ENCODE peak calls at places on chromosomes 3 and 15, in six cellular contexts. H is BE2C, I is endothelial cell, R is mesothelial cell of epicardium, M is stomach, X is AG04450. A is an unnamed sample.

GRCh38 chr3:112437146-112438022 is 61.9 kb downstream of the BTLA start:
- DNase-seq in H (no peak), R (no peak), X (peak), I (no peak), M (no peak), A (no peak)

GRCh38 chr3:5554245-5554747 is 366.8 kb downstream of the EDEM1 start:
- DNase-seq in X (no peak), M (no peak), I (no peak), H (no peak), R (no peak), A (no peak)

GRCh38 chr3:18295171-18295920 is 129.8 kb downstream of the SATB1 start:
- DNase-seq in X (no peak), R (peak), M (peak), H (peak), I (peak), A (no peak)

GRCh38 chr3:112676659-112677234 is 35.8 kb upstream of the CCDC80 start:
- DNase-seq in M (peak), H (peak), I (no peak), R (no peak), X (peak), A (no peak)

GRCh38 chr3:101791778-101792177 is 12.8 kb downstream of the NXPE3 start:
- DNase-seq in R (no peak), H (no peak), M (no peak), I (no peak), X (no peak), A (no peak)

GRCh38 chr15:83837946-83838571 is 184.1 kb downstream of the ADAMTSL3 start:
- DNase-seq in H (peak), R (no peak), I (peak), M (peak), X (no peak), A (no peak)

GRCh38 chr3:130773371-130773770 is 26.7 kb upstream of the PIK3R4 start:
- DNase-seq in R (no peak), M (no peak), I (no peak), X (no peak), H (no peak), A (no peak)

GRCh38 chr15:58440181-58440910 is 8.6 kb downstream of the LIPC start:
- DNase-seq in I (no peak), X (no peak), H (no peak), R (no peak), M (peak), A (no peak)

GRCh38 chr3:196712514-196713413 is 587 bp downstream of the PIGX start:
- DNase-seq in I (no peak), H (no peak), R (no peak), X (peak), M (peak), A (no peak)

GRCh38 chr3:16478516-16478915 is 35.0 kb downstream of the RFTN1 start:
- DNase-seq in H (no peak), X (peak), R (no peak), M (no peak), I (no peak), A (no peak)

GRCh38 chr3:129060276-129061076 is at the start of gene GP9:
- DNase-seq in H (no peak), R (no peak), M (no peak), I (no peak), X (no peak), A (no peak)

GRCh38 chr3:96960661-96961330 is 146.4 kb downstream of the EPHA6 start:
- DNase-seq in H (no peak), M (no peak), X (no peak), I (no peak), R (no peak), A (no peak)

GRCh38 chr3:195441476-195441970 is 1.3 kb downstream of the ACAP2 start:
- DNase-seq in H (no peak), I (no peak), M (no peak), R (no peak), X (no peak), A (no peak)

GRCh38 chr3:186722457-186722856 is 5.3 kb downstream of the KNG1 start:
- DNase-seq in I (no peak), R (no peak), H (peak), X (no peak), M (no peak), A (no peak)

GRCh38 chr3:35965908-35966307 is 326.6 kb downstream of the ARPP21 start:
- DNase-seq in I (no peak), X (peak), R (no peak), M (no peak), H (no peak), A (no peak)

GRCh38 chr3:160754371-160754854 is 1.6 kb upstream of the PPM1L start:
- DNase-seq in R (peak), M (peak), X (no peak), I (peak), H (peak), A (peak)

GRCh38 chr15:87779746-87780145 is 476.8 kb downstream of the NTRK3 start:
- DNase-seq in M (no peak), R (no peak), I (no peak), X (no peak), H (no peak), A (no peak)

GRCh38 chr3:38616111-38616510 is 33.4 kb downstream of the SCN5A start:
- DNase-seq in X (no peak), R (no peak), M (no peak), H (no peak), I (no peak), A (no peak)

GRCh38 chr3:56025316-56025715 is 443.0 kb downstream of the ERC2 start:
- DNase-seq in H (no peak), I (no peak), M (peak), R (no peak), X (no peak), A (no peak)

GRCh38 chr15:42056934-42057743 is 36.3 kb upstream of the PLA2G4E start:
- DNase-seq in H (peak), M (peak), R (no peak), I (peak), X (no peak), A (no peak)

GRCh38 chr15:67406257-67406861 is 114.6 kb upstream of the C15orf61 start:
- DNase-seq in R (no peak), M (no peak), I (no peak), H (no peak), X (no peak), A (no peak)

GRCh38 chr15:46416544-46416943 is 781.7 kb downstream of the SQOR start:
- DNase-seq in I (no peak), X (no peak), R (no peak), M (no peak), H (no peak), A (no peak)

GRCh38 chr3:9068044-9068443 is 104.8 kb upstream of the RAD18 start:
- DNase-seq in X (no peak), H (no peak), R (no peak), I (no peak), M (no peak), A (no peak)

GRCh38 chr3:3927965-3928364 is 128.7 kb downstream of the LRRN1 start:
- DNase-seq in M (no peak), H (no peak), R (no peak), X (no peak), I (no peak), A (no peak)

GRCh38 chr3:14512944-14513332 is 27.2 kb downstream of the GRIP2 start:
- DNase-seq in M (no peak), R (no peak), I (no peak), X (no peak), H (no peak), A (no peak)

GRCh38 chr3:27607370-27607769 is 114.8 kb downstream of the EOMES start:
- DNase-seq in R (no peak), H (no peak), M (no peak), X (no peak), I (no peak), A (no peak)

GRCh38 chr3:127209840-127210653 is 17.1 kb downstream of the PRR23E start:
- DNase-seq in R (no peak), M (peak), H (peak), X (no peak), I (no peak), A (peak)

GRCh38 chr3:170802164-170803151 is 67.5 kb downstream of the RPL22L1 start:
- DNase-seq in H (no peak), I (no peak), X (peak), R (no peak), M (no peak), A (no peak)

GRCh38 chr15:41207687-41208448 is 22.7 kb downstream of the EXD1 start:
- DNase-seq in M (no peak), X (peak), H (no peak), I (no peak), R (no peak), A (no peak)

GRCh38 chr15:47477253-47477652 is 240.1 kb upstream of the SEMA6D start:
- DNase-seq in R (no peak), M (no peak), X (no peak), H (no peak), I (no peak), A (no peak)

GRCh38 chr3:196085534-196085933 is 3.6 kb upstream of the TFRC start:
- DNase-seq in H (no peak), X (no peak), M (no peak), I (no peak), R (no peak), A (no peak)

GRCh38 chr15:58985443-58985842 is 2.0 kb upstream of the RNF111 start:
- DNase-seq in M (no peak), R (no peak), I (no peak), H (peak), X (no peak), A (no peak)

GRCh38 chr15:70451861-70452653 is 311.3 kb downstream of the UACA start:
- DNase-seq in R (no peak), I (no peak), M (peak), H (no peak), X (no peak), A (no peak)

GRCh38 chr3:28575100-28575747 is 226.6 kb upstream of the AZI2 start:
- DNase-seq in I (peak), H (peak), M (peak), R (peak), X (no peak), A (peak)

GRCh38 chr15:31397851-31398661 is 71.4 kb downstream of the KLF13 start:
- DNase-seq in R (no peak), I (no peak), M (no peak), X (no peak), H (peak), A (no peak)

GRCh38 chr15:75578948-75579908 is at the start of gene PTPN9:
- DNase-seq in M (peak), H (peak), R (peak), X (peak), I (peak), A (peak)

GRCh38 chr15:38670142-38671002 is 105.8 kb upstream of the RASGRP1 start:
- DNase-seq in H (no peak), I (no peak), M (no peak), R (no peak), X (no peak), A (no peak)

GRCh38 chr15:84934942-84935729 is 46.5 kb upstream of the PDE8A start:
- DNase-seq in R (no peak), X (no peak), M (no peak), I (no peak), H (peak), A (no peak)
- TF ChIP-seq CTCF in R (no peak), X (no peak), M (no peak), I (no peak), H (peak), A (no peak)

DNA sequence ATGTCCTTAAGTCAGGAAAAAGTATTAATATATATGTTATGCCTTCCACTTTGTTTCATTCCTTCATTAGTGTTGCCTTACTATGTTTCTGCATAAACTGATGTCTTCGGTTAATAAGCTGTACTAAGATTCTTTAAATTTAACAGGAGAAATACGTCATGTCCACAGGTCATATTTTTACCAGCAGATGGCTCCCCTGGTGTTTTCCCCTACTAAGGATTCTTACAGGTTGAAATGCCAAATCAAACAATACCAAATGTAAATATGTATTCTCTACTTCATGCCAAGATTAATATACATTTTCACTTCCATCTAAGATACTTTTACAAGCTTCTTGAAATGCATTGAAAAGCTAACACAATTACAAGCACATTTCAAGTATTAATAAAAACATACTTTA is 1602.1 kb downstream of the SI start:
- DNase-seq in X (no peak), H (no peak), R (no peak), M (no peak), I (no peak), A (no peak)
- TF ChIP-seq CTCF in X (no peak), H (peak), R (no peak), M (no peak), I (no peak), A (peak)

GRCh38 chr3:120144267-120144666 is 50.0 kb upstream of the GSK3B start:
- DNase-seq in X (no peak), I (no peak), H (no peak), R (no peak), M (peak), A (no peak)
- TF ChIP-seq CTCF in X (no peak), I (no peak), H (no peak), R (no peak), M (no peak), A (no peak)

GRCh38 chr3:123071581-123071980 is 4.8 kb downstream of the PDIA5 start:
- DNase-seq in H (no peak), I (no peak), M (no peak), X (no peak), R (no peak), A (no peak)

GRCh38 chr3:123072564-123072963 is 5.7 kb downstream of the PDIA5 start:
- DNase-seq in I (no peak), M (no peak), H (no peak), X (no peak), R (no peak), A (no peak)

GRCh38 chr3:123070471-123070870 is 3.6 kb downstream of the PDIA5 start:
- DNase-seq in H (no peak), I (no peak), X (no peak), M (no peak), R (no peak), A (no peak)

GRCh38 chr3:123072152-123072551 is 5.3 kb downstream of the PDIA5 start:
- DNase-seq in I (no peak), R (no peak), X (no peak), H (no peak), M (peak), A (no peak)

DNA sequence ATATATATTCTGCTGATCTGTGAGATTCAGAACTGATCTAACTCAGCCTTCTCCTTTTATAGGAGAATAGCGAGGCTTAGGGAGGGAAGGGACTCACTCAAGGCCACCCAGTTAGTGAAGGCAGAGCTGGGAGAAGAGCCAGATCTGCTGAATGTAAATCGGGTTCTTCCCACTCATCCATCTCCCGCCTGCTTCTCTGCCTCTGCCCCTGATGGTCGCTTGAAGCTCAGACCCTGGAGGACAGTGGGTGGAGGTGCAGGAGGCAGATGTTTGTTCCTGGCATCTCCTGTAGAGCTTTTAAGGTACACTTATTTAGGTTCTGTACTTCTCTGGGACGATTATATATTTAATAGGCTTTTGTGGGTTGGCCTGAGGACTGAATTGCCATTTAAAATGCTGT is 4.3 kb downstream of the PDIA5 start:
- DNase-seq in R (no peak), H (peak), X (no peak), I (no peak), M (no peak), A (no peak)
- TF ChIP-seq CTCF in R (no peak), H (peak), X (peak), I (no peak), M (no peak), A (peak)

GRCh38 chr3:47282424-47283192 is at the start of the genes KIF9 and KLHL18:
- DNase-seq in M (peak), X (peak), H (peak), I (peak), R (peak), A (peak)
- TF ChIP-seq CTCF in M (no peak), X (no peak), H (no peak), I (no peak), R (no peak), A (no peak)

DNA sequence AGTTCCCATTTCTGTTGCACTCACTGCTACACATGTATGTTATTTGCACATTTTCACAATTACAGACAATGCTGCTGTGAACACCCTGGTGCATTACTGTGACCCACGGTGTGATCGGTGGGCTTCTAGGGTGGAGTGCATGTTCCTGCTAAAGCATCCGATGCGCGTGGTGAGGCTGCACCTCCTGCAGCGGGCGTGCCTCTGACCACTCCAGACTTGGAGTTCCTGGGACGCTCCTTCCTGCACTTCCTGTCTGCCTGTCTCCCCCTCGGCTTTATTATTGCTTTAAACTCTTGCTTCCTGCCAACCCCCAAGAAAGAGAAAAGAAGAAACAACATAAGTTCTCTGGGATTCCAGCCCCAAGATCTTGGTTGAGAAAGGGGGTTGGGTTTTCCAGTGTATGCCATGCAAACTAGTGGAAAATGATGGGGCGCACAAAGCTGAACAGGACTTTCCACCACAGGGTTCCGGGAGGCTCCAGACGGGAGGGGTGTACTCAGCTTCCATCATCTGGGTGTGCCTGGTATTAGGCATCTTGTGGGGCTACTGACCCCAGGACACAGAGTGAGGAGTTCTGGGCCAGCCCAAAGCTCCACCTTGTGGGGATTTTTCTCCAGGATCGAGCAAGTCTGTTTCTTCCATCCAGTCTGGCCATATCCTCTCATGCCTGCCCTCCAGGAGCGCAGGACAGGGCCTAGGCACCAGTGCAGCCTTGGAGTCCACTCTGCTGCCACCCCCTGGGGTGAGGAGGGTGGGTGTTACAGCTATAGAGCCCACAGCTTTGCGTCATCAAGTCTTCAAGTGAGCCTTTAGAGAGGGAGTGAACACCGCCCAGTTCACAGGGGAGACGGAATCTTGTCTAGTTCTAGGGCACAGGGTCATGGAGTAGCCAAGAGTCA is 11.2 kb downstream of the RPL32 start:
- DNase-seq in I (no peak), R (no peak), M (no peak), X (no peak), H (no peak), A (no peak)
- TF ChIP-seq CTCF in I (no peak), R (no peak), M (no peak), X (peak), H (no peak), A (no peak)

GRCh38 chr3:182620715-182621434 is 172.4 kb upstream of the ATP11B start:
- DNase-seq in M (no peak), X (no peak), R (no peak), H (no peak), I (no peak), A (no peak)

GRCh38 chr3:182621435-182622240 is 171.7 kb upstream of the ATP11B start:
- DNase-seq in R (no peak), I (no peak), X (no peak), M (no peak), H (no peak), A (no peak)

GRCh38 chr3:182617511-182617910 is 175.8 kb upstream of the ATP11B start:
- DNase-seq in I (no peak), R (no peak), M (no peak), H (no peak), X (no peak), A (no peak)

GRCh38 chr3:182618981-182619591 is 174.2 kb upstream of the ATP11B start:
- DNase-seq in R (no peak), X (no peak), I (no peak), H (no peak), M (no peak), A (no peak)

GRCh38 chr3:182618085-182618732 is 175.1 kb upstream of the ATP11B start:
- DNase-seq in R (no peak), I (no peak), H (peak), M (no peak), X (no peak), A (no peak)
- TF ChIP-seq CTCF in R (no peak), I (peak), H (peak), M (no peak), X (no peak), A (peak)

DNA sequence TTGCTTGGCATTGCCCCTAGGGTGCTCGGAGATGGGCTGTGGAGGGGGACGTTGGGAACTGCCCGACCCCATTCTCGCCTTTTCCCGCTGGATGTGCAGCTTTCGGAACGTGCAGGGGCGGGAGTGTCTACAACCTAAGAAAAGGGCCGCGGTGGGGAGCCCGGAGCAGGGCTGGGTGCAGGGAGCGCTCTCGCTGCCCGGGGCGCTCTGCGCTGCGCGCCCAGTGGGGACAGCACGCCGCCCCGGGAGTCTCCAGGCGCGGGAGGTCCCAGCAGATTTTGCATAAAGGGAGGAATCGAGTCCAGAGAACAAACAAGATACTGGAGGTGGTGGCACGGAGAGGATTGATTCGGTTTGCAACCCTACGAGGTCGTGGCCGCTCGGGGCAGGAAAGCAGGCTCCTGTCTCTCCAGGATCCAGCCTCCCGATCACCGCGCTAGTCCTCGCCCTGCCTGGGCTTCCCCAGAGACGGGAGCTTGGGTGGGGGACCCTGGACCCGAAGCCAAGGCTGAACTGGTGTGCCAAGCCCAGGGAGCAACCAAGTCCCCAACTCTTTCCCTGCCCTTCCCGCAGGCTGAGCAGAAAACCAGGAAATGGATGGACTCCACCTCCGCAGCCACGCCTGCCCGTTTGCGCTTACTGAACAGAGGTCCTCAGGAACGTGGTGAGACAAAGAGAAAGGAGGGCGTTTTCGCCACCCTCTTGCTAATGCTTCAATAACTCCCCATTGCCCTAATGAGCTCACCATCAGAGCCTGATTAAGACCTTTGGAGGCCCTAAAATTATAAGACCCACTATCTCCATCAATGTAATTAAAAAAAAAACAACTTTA is 59.7 kb downstream of the NOX5 start:
- DNase-seq in R (peak), X (no peak), I (peak), H (peak), M (peak), A (no peak)
- TF ChIP-seq CTCF in R (no peak), X (peak), I (no peak), H (no peak), M (no peak), A (peak)

A was measured in type B pancreatic cell.